ENCODE peak calls at places on chromosome 11, in seven cellular contexts. One of them, this sample, is unnamed. For H3K4me1, the result is how much of the 10 kb centered on the place peaks cover.

GRCh38 chr11:67282155-67282875 is 6.8 kb upstream of the ANKRD13D start:
- DNase-seq in cardiac muscle cell: no peak
- DNase-seq in mesenchymal stem cell: no peak
- DNase-seq in neuronal stem cell: no peak
- DNase-seq in SJCRH30: no peak
- DNase-seq in aorta: peak
- DNase-seq in trophoblast cell: no peak
- DNase-seq in this sample: peak

GRCh38 chr11:70158201-70158600 is 44.9 kb upstream of the FADD start:
- DNase-seq in neuronal stem cell: no peak
- DNase-seq in trophoblast cell: no peak
- DNase-seq in aorta: peak
- DNase-seq in cardiac muscle cell: peak
- DNase-seq in mesenchymal stem cell: peak
- DNase-seq in SJCRH30: peak
- DNase-seq in this sample: peak

GRCh38 chr11:70333206-70333605 is 62.7 kb downstream of the PPFIA1 start:
- DNase-seq in aorta: no peak
- DNase-seq in neuronal stem cell: no peak
- DNase-seq in mesenchymal stem cell: peak
- DNase-seq in cardiac muscle cell: peak
- DNase-seq in SJCRH30: no peak
- DNase-seq in trophoblast cell: no peak
- DNase-seq in this sample: no peak

GRCh38 chr11:86477495-86478155 is 102.9 kb downstream of the CCDC81 start:
- DNase-seq in cardiac muscle cell: no peak
- DNase-seq in aorta: peak
- DNase-seq in mesenchymal stem cell: peak
- DNase-seq in trophoblast cell: no peak
- DNase-seq in neuronal stem cell: no peak
- DNase-seq in SJCRH30: no peak
- DNase-seq in this sample: no peak

GRCh38 chr11:75474878-75475766 is 42.1 kb upstream of the KLHL35 start:
- DNase-seq in mesenchymal stem cell: peak
- DNase-seq in aorta: peak
- DNase-seq in SJCRH30: peak
- DNase-seq in cardiac muscle cell: peak
- DNase-seq in trophoblast cell: no peak
- DNase-seq in neuronal stem cell: no peak
- DNase-seq in this sample: peak

GRCh38 chr11:120801801-120802689 is 221.9 kb upstream of the TBCEL start:
- DNase-seq in trophoblast cell: peak
- DNase-seq in SJCRH30: peak
- DNase-seq in aorta: no peak
- DNase-seq in mesenchymal stem cell: peak
- DNase-seq in cardiac muscle cell: peak
- DNase-seq in neuronal stem cell: peak
- DNase-seq in this sample: no peak

GRCh38 chr11:44585421-44585820 is 20.0 kb downstream of the CD82 start:
- DNase-seq in SJCRH30: no peak
- DNase-seq in cardiac muscle cell: no peak
- DNase-seq in trophoblast cell: no peak
- DNase-seq in mesenchymal stem cell: no peak
- DNase-seq in aorta: no peak
- DNase-seq in neuronal stem cell: no peak
- DNase-seq in this sample: no peak

GRCh38 chr11:93842034-93842433 is 8.4 kb downstream of the VSTM5 start:
- DNase-seq in mesenchymal stem cell: no peak
- DNase-seq in cardiac muscle cell: no peak
- DNase-seq in aorta: no peak
- DNase-seq in SJCRH30: no peak
- DNase-seq in neuronal stem cell: no peak
- DNase-seq in trophoblast cell: no peak
- DNase-seq in this sample: no peak

GRCh38 chr11:123107945-123108344 is 46.0 kb upstream of the HSPA8 start:
- DNase-seq in mesenchymal stem cell: no peak
- DNase-seq in SJCRH30: no peak
- DNase-seq in neuronal stem cell: no peak
- DNase-seq in aorta: no peak
- DNase-seq in trophoblast cell: peak
- DNase-seq in cardiac muscle cell: no peak
- DNase-seq in this sample: no peak

GRCh38 chr11:66782726-66783125 is 53.7 kb upstream of the SPTBN2 start:
- DNase-seq in SJCRH30: no peak
- DNase-seq in neuronal stem cell: no peak
- DNase-seq in aorta: no peak
- DNase-seq in cardiac muscle cell: no peak
- DNase-seq in trophoblast cell: no peak
- DNase-seq in mesenchymal stem cell: no peak
- DNase-seq in this sample: no peak

GRCh38 chr11:59523541-59523940 is 12.2 kb downstream of the OR4D9 start:
- DNase-seq in cardiac muscle cell: no peak
- DNase-seq in mesenchymal stem cell: no peak
- DNase-seq in trophoblast cell: no peak
- DNase-seq in neuronal stem cell: no peak
- DNase-seq in SJCRH30: no peak
- DNase-seq in aorta: no peak
- DNase-seq in this sample: no peak

GRCh38 chr11:46528445-46529085 is 65.3 kb downstream of the AMBRA1 start:
- DNase-seq in trophoblast cell: no peak
- DNase-seq in cardiac muscle cell: no peak
- DNase-seq in SJCRH30: no peak
- DNase-seq in aorta: no peak
- DNase-seq in mesenchymal stem cell: no peak
- DNase-seq in neuronal stem cell: no peak
- DNase-seq in this sample: no peak

GRCh38 chr11:15901790-15902189 is 454.6 kb downstream of the SOX6 start:
- DNase-seq in cardiac muscle cell: no peak
- DNase-seq in neuronal stem cell: no peak
- DNase-seq in aorta: no peak
- DNase-seq in mesenchymal stem cell: no peak
- DNase-seq in trophoblast cell: no peak
- DNase-seq in SJCRH30: no peak
- DNase-seq in this sample: no peak

GRCh38 chr11:71548716-71549151 is 514 bp downstream of the KRTAP5-9 start:
- DNase-seq in aorta: no peak
- DNase-seq in neuronal stem cell: no peak
- DNase-seq in trophoblast cell: no peak
- DNase-seq in SJCRH30: no peak
- DNase-seq in mesenchymal stem cell: no peak
- DNase-seq in cardiac muscle cell: no peak
- DNase-seq in this sample: no peak

GRCh38 chr11:44235765-44236201 is 74.2 kb downstream of the ALX4 start:
- DNase-seq in mesenchymal stem cell: peak
- DNase-seq in SJCRH30: peak
- DNase-seq in cardiac muscle cell: no peak
- DNase-seq in neuronal stem cell: no peak
- DNase-seq in aorta: no peak
- DNase-seq in trophoblast cell: no peak
- DNase-seq in this sample: no peak

GRCh38 chr11:10263929-10264328 is 30.1 kb downstream of the SBF2 start:
- DNase-seq in aorta: no peak
- DNase-seq in mesenchymal stem cell: peak
- DNase-seq in neuronal stem cell: no peak
- DNase-seq in cardiac muscle cell: no peak
- DNase-seq in trophoblast cell: no peak
- DNase-seq in SJCRH30: no peak
- DNase-seq in this sample: no peak

GRCh38 chr11:68503792-68504191 is 43.2 kb downstream of the PPP6R3 start:
- DNase-seq in SJCRH30: no peak
- DNase-seq in trophoblast cell: peak
- DNase-seq in aorta: no peak
- DNase-seq in neuronal stem cell: no peak
- DNase-seq in cardiac muscle cell: no peak
- DNase-seq in mesenchymal stem cell: no peak
- DNase-seq in this sample: no peak

GRCh38 chr11:105489431-105489830 is 120.4 kb upstream of the GRIA4 start:
- DNase-seq in aorta: peak
- DNase-seq in neuronal stem cell: peak
- DNase-seq in mesenchymal stem cell: peak
- DNase-seq in SJCRH30: no peak
- DNase-seq in trophoblast cell: no peak
- DNase-seq in cardiac muscle cell: peak
- DNase-seq in this sample: no peak

GRCh38 chr11:100927579-100927978 is 202.0 kb downstream of the PGR start:
- DNase-seq in aorta: no peak
- DNase-seq in SJCRH30: no peak
- DNase-seq in neuronal stem cell: peak
- DNase-seq in trophoblast cell: peak
- DNase-seq in cardiac muscle cell: peak
- DNase-seq in mesenchymal stem cell: peak
- DNase-seq in this sample: no peak

GRCh38 chr11:17257200-17257599 is 19.3 kb upstream of the NUCB2 start:
- DNase-seq in mesenchymal stem cell: peak
- DNase-seq in aorta: no peak
- DNase-seq in SJCRH30: no peak
- DNase-seq in trophoblast cell: no peak
- DNase-seq in cardiac muscle cell: no peak
- DNase-seq in neuronal stem cell: no peak
- DNase-seq in this sample: no peak

GRCh38 chr11:116958246-116958645 is 120.8 kb upstream of the APOA1 start:
- DNase-seq in trophoblast cell: no peak
- DNase-seq in cardiac muscle cell: peak
- DNase-seq in mesenchymal stem cell: no peak
- DNase-seq in neuronal stem cell: no peak
- DNase-seq in SJCRH30: no peak
- DNase-seq in aorta: no peak
- DNase-seq in this sample: no peak

GRCh38 chr11:116962108-116962507 is 124.7 kb upstream of the APOA1 start:
- DNase-seq in SJCRH30: no peak
- DNase-seq in aorta: no peak
- DNase-seq in neuronal stem cell: no peak
- DNase-seq in cardiac muscle cell: no peak
- DNase-seq in trophoblast cell: no peak
- DNase-seq in mesenchymal stem cell: peak
- DNase-seq in this sample: no peak

GRCh38 chr11:116960916-116961315 is 123.5 kb upstream of the APOA1 start:
- DNase-seq in cardiac muscle cell: peak
- DNase-seq in trophoblast cell: peak
- DNase-seq in neuronal stem cell: no peak
- DNase-seq in SJCRH30: peak
- DNase-seq in aorta: no peak
- DNase-seq in mesenchymal stem cell: peak
- DNase-seq in this sample: no peak

GRCh38 chr11:116964269-116964668 is 126.8 kb upstream of the APOA1 start:
- DNase-seq in aorta: no peak
- DNase-seq in mesenchymal stem cell: no peak
- DNase-seq in cardiac muscle cell: no peak
- DNase-seq in trophoblast cell: no peak
- DNase-seq in SJCRH30: no peak
- DNase-seq in neuronal stem cell: no peak
- DNase-seq in this sample: no peak

GRCh38 chr11:116963813-116964212 is 126.4 kb upstream of the APOA1 start:
- DNase-seq in mesenchymal stem cell: no peak
- DNase-seq in cardiac muscle cell: no peak
- DNase-seq in aorta: no peak
- DNase-seq in trophoblast cell: no peak
- DNase-seq in SJCRH30: no peak
- DNase-seq in neuronal stem cell: no peak
- DNase-seq in this sample: no peak
- H3K4me1 ChIP-seq in mesenchymal stem cell: under half
- H3K4me1 ChIP-seq in cardiac muscle cell: under half
- H3K4me1 ChIP-seq in aorta: under half
- H3K4me1 ChIP-seq in trophoblast cell: under half
- H3K4me1 ChIP-seq in SJCRH30: under half
- H3K4me1 ChIP-seq in neuronal stem cell: under half
- H3K4me1 ChIP-seq in this sample: under half

DNA sequence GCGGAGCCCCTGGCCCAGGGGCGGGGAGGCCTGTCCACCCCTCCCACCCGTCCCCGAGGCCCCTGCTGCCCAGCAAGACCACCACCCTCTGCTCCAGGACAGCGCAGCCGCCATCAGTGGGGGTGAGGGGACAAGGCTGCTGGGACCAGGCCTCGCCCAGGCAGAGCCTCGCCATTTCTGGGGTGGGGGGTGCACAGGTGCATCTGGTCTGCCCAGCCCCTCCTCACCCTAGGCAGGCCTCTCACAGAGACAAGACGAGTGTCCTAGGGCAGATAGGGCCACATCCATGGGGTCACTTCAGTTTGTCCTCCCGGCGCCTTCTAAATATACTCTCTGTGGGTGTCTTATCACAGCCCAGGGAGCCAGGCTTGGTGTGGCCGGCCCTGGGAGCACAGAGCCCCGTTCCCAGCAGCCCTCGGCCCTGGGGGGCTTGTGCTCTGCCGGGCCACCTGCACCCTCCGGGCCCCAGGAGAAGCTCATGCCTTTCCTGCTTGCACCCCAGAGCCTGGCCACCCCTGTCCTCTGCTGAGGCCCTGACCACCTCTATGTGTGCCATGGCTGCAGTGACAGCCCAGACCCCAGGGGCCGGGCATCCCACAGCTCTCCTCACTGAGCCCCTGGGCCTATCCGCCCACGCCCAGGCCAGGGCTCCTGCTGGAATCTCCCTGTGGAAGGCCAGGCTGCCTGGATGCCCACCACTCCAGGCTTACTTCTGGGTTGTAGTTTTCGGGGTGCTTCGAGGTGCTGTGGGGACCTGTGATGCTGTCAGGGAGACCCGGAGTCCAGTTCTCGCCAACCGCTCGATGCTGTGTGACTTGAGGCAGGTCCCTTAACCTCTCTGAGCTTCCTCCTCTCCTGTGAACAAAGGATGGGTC is 70.8 kb downstream of the KCNQ1 start:
- DNase-seq in trophoblast cell: no peak
- DNase-seq in aorta: peak
- DNase-seq in cardiac muscle cell: no peak
- DNase-seq in neuronal stem cell: no peak
- DNase-seq in mesenchymal stem cell: no peak
- DNase-seq in SJCRH30: peak
- DNase-seq in this sample: peak
- H3K27ac ChIP-seq in trophoblast cell: no peak
- H3K27ac ChIP-seq in aorta: no peak
- H3K27ac ChIP-seq in cardiac muscle cell: no peak
- H3K27ac ChIP-seq in neuronal stem cell: no peak
- H3K27ac ChIP-seq in mesenchymal stem cell: no peak
- H3K27ac ChIP-seq in SJCRH30: no peak
- H3K27ac ChIP-seq in this sample: no peak

DNA sequence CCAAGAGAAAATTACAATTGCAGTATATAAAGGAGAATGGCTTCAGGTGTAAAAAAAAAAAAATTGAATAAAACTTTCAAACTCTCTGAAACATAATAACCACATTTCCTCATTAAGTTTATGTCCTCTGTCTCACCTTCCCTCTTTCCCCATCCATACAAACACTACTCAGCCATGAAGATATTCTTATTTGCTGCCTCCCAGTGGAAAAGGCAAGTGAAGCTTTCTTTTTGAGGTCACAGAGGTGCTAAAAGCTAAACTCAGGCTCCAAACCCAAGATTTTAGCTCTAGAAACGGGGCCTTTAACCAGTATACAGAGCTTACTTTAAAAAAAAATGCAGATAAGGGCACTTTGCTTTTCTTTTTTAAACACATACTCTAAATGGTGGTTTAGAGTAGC is 1568.5 kb downstream of the FAM181B start:
- DNase-seq in trophoblast cell: no peak
- DNase-seq in aorta: no peak
- DNase-seq in mesenchymal stem cell: no peak
- DNase-seq in cardiac muscle cell: peak
- DNase-seq in SJCRH30: no peak
- DNase-seq in neuronal stem cell: no peak
- DNase-seq in this sample: no peak
- H3K4me1 ChIP-seq in trophoblast cell: under half
- H3K4me1 ChIP-seq in aorta: under half
- H3K4me1 ChIP-seq in mesenchymal stem cell: under half
- H3K4me1 ChIP-seq in cardiac muscle cell: under half
- H3K4me1 ChIP-seq in SJCRH30: under half
- H3K4me1 ChIP-seq in neuronal stem cell: under half
- H3K4me1 ChIP-seq in this sample: under half

GRCh38 chr11:64776875-64777274 is 1.5 kb downstream of the SF1 start:
- DNase-seq in SJCRH30: no peak
- DNase-seq in aorta: no peak
- DNase-seq in trophoblast cell: no peak
- DNase-seq in neuronal stem cell: no peak
- DNase-seq in mesenchymal stem cell: no peak
- DNase-seq in cardiac muscle cell: no peak
- DNase-seq in this sample: no peak
- H3K27ac ChIP-seq in SJCRH30: no peak
- H3K27ac ChIP-seq in aorta: no peak
- H3K27ac ChIP-seq in trophoblast cell: no peak
- H3K27ac ChIP-seq in neuronal stem cell: no peak
- H3K27ac ChIP-seq in mesenchymal stem cell: no peak
- H3K27ac ChIP-seq in cardiac muscle cell: peak
- H3K27ac ChIP-seq in this sample: peak

This sample was measured in psoas muscle.